ENCODE peak calls at places on chromosome 16, in seven cellular contexts. H, O, B, I, F, Y and S are unnamed samples.

GRCh38 chr16:4892356-4893102 is 44.4 kb downstream of the PPL start:
- DNase-seq in O (no peak), H (no peak), I (no peak), F (peak), Y (no peak), B (no peak), S (peak)

GRCh38 chr16:87350681-87351319 is 32.8 kb downstream of the FBXO31 start:
- DNase-seq in Y (no peak), H (peak), B (no peak), I (no peak), O (no peak), F (no peak), S (peak)

GRCh38 chr16:3131755-3132377 is 3.0 kb upstream of the ZNF213 start:
- DNase-seq in I (peak), O (peak), B (no peak), Y (no peak), F (peak), H (no peak), S (no peak)

GRCh38 chr16:65598626-65599025 is 476.8 kb upstream of the CDH11 start:
- DNase-seq in O (no peak), I (no peak), Y (no peak), B (no peak), H (no peak), F (no peak), S (no peak)

GRCh38 chr16:897701-898100 is 73.1 kb downstream of the LMF1 start:
- DNase-seq in I (no peak), F (peak), Y (no peak), O (no peak), H (no peak), B (no peak), S (no peak)

GRCh38 chr16:19284207-19284606 is 1.3 kb upstream of the CLEC19A start:
- DNase-seq in F (no peak), I (no peak), O (peak), Y (no peak), H (peak), B (no peak), S (no peak)

GRCh38 chr16:12617401-12617819 is 186.3 kb downstream of the CPPED1 start:
- DNase-seq in H (no peak), O (no peak), I (no peak), F (no peak), Y (no peak), B (peak), S (no peak)

GRCh38 chr16:23640669-23640958 is 496 bp downstream of the PALB2 start:
- DNase-seq in O (peak), Y (no peak), I (no peak), F (no peak), B (no peak), H (no peak), S (no peak)

DNA sequence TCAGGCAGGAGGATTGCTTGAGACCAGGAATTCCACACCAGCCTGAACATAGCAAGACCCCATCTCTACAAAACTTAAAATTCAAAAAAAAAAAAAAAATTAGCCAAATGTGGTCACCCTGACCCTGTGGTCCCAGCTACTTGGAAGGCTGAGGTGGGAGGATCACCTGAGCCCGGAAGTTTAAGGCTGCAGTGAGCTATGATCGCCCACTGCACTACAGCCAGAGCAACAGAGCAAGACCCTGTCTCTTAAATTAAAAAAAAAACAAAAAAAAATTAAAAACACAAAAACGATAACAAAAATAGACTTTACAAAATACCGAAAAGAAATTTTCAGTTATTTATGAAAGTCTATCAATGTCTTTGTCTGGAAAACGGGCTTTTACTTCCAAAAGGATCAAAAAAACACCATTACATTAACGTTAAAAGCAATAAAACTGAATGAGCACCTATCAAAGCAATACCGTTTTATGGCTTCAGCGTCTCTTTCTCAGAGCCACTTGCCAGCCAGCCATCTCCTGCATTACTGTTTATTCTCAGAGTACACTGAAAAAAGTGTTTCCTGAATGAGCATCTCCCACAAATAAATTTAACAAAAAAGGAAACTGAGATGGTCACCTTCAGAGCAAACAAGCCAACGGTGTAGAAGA is 6.1 kb downstream of the USP7 start:
- DNase-seq in I (no peak), O (no peak), H (no peak), B (no peak), Y (no peak), F (no peak), S (no peak)
- H3K4me3 ChIP-seq in I (peak), O (no peak), H (peak), B (peak), Y (no peak), F (no peak), S (no peak)

GRCh38 chr16:30366511-30366910 is 3.8 kb downstream of the TBC1D10B start:
- DNase-seq in B (no peak), O (peak), F (no peak), I (no peak), H (no peak), Y (no peak), S (no peak)
- H3K4me3 ChIP-seq in B (no peak), O (no peak), F (no peak), I (no peak), H (no peak), Y (peak), S (no peak)

GRCh38 chr16:82010649-82011048 is 621 bp downstream of the SDR42E1 start:
- DNase-seq in I (no peak), O (no peak), Y (no peak), F (no peak), B (no peak), H (no peak), S (no peak)
- H3K4me3 ChIP-seq in I (peak), O (peak), Y (peak), F (peak), B (peak), H (no peak), S (peak)

DNA sequence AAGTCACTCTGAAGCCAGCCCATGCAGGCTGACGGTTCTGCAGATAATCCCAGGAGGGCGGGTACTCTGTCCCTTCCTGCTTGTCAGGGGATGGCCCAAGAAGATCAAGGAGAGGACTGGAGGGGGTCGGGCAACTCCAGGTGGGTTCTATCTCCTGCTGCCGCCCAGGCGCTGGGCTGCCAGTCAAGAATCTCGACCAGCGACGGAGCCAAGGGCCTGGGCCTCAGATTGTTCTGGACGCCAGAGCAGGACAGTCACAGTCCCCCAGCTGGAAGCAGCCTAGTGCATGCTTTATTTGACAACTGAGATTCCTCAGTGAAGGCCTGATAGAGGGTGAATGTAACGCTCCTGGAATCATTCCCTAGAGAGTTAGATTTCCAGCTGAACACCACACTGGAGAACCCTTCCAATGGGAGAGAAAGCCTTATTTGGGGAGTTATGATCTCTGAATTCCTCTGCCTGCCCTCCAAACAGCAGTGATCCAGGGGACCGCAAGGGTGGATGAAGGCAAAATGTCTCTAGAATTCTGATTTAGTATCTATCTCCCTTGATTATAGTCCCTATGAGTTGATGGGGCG is 1.2 kb upstream of the KIFC3 start:
- DNase-seq in F (peak), B (no peak), I (no peak), O (no peak), Y (no peak), H (no peak), S (no peak)
- H3K4me3 ChIP-seq in F (peak), B (no peak), I (no peak), O (no peak), Y (no peak), H (no peak), S (no peak)

DNA sequence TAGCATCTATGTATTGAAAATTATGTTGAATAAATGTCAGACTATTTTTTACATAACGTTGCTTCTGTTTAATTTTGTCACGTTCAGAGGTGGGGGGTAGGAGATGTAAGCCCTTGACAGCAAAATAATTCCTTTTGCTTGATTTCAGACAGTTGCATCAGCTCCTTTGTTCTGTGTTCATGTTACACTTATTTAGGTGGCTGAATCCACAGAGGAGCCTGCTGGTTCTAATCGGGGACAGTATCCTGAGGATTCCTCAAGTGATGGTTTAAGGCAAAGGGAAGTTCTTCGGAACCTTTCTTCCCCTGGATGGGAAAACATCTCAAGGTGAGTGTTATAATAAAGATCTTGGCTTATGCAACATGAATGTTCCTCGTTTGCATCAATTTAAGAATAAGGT is 4.5 kb downstream of the HERPUD1 start:
- DNase-seq in H (no peak), I (no peak), B (no peak), Y (no peak), O (no peak), F (no peak), S (no peak)
- H3K4me3 ChIP-seq in H (no peak), I (no peak), B (peak), Y (no peak), O (no peak), F (no peak), S (no peak)

GRCh38 chr16:7352114-7352513 is 19.5 kb downstream of the RBFOX1 start:
- DNase-seq in Y (no peak), F (no peak), I (no peak), B (no peak), O (no peak), H (peak), S (no peak)
- H3K4me3 ChIP-seq in Y (no peak), F (no peak), I (no peak), B (no peak), O (no peak), H (no peak), S (no peak)

GRCh38 chr16:75248142-75248535 is 3.3 kb downstream of the BCAR1 start:
- DNase-seq in I (no peak), Y (no peak), F (no peak), H (no peak), O (no peak), B (no peak), S (no peak)
- H3K4me3 ChIP-seq in I (no peak), Y (peak), F (peak), H (peak), O (no peak), B (peak), S (peak)

GRCh38 chr16:84820771-84821170 is 986 bp downstream of the CRISPLD2 start:
- DNase-seq in F (peak), H (no peak), I (no peak), O (no peak), Y (no peak), B (no peak), S (no peak)

GRCh38 chr16:84820305-84820684 is 510 bp downstream of the CRISPLD2 start:
- DNase-seq in O (no peak), F (peak), B (no peak), H (no peak), I (no peak), Y (no peak), S (no peak)

GRCh38 chr16:84821728-84822676 is 2.2 kb downstream of the CRISPLD2 start:
- DNase-seq in Y (no peak), B (no peak), O (no peak), H (peak), I (no peak), F (peak), S (no peak)

GRCh38 chr16:84819644-84820304 is at the start of gene CRISPLD2:
- DNase-seq in I (peak), Y (peak), H (peak), B (peak), F (peak), O (peak), S (peak)

GRCh38 chr16:84821179-84821578 is 1.4 kb downstream of the CRISPLD2 start:
- DNase-seq in O (no peak), H (no peak), B (no peak), I (no peak), Y (no peak), F (no peak), S (no peak)
- H3K4me3 ChIP-seq in O (no peak), H (peak), B (peak), I (no peak), Y (peak), F (peak), S (peak)

GRCh38 chr16:27405546-27406451 is 3.8 kb downstream of the IL21R start:
- DNase-seq in Y (no peak), O (no peak), H (no peak), B (peak), I (no peak), F (no peak), S (peak)
- H3K4me3 ChIP-seq in Y (no peak), O (no peak), H (no peak), B (no peak), I (peak), F (no peak), S (no peak)

GRCh38 chr16:50428742-50429141 is 60.0 kb upstream of the BRD7 start:
- DNase-seq in F (no peak), I (no peak), Y (no peak), O (no peak), B (no peak), H (no peak), S (no peak)
- H3K4me3 ChIP-seq in F (no peak), I (no peak), Y (no peak), O (no peak), B (no peak), H (no peak), S (no peak)